ENCODE peak calls at places on chromosomes 4 and X, in five cellular contexts. C is stomach, G is NCI-H510A treated with DMSO at 0.1 percent for 48 hours, P is bronchial epithelial cell, V is NCI-H1436. E is an unnamed sample.

GRCh38 chr4:52718123-52718522 is 33.1 kb downstream of the ERVMER34-1 start:
- DNase-seq in P (peak; percentile 63), V (no peak), C (no peak), G (no peak), E (no peak)

GRCh38 chrX:130304587-130305368 is 34.9 kb upstream of the SLC25A14 start:
- DNase-seq in C (peak; percentile 35), V (no peak), P (no peak), G (no peak), E (no peak)

GRCh38 chr4:175504316-175504715 is 307.7 kb downstream of the GPM6A start:
- DNase-seq in V (no peak), C (no peak), P (no peak), G (no peak), E (no peak)

GRCh38 chr4:173684223-173684622 is 154.2 kb upstream of the HAND2 start:
- DNase-seq in C (no peak), G (no peak), P (no peak), V (no peak), E (no peak)

GRCh38 chrX:30748337-30748960 is 95.2 kb downstream of the GK start:
- DNase-seq in G (no peak), C (no peak), P (no peak), V (no peak), E (no peak)

GRCh38 chr4:8322794-8323704 is 53.5 kb downstream of the HTRA3 start:
- DNase-seq in G (no peak), P (no peak), C (peak; percentile 5), V (no peak), E (no peak)

GRCh38 chrX:3990569-3990968 is 277.1 kb upstream of the PRKX start:
- DNase-seq in C (no peak), G (no peak), P (no peak), V (no peak), E (no peak)

GRCh38 chr4:5747746-5748365 is 36.9 kb downstream of the EVC start:
- DNase-seq in C (no peak), V (no peak), G (no peak), P (peak; percentile 86), E (no peak)

GRCh38 chr4:170325599-170325998 is 235.8 kb upstream of the AADAT start:
- DNase-seq in G (no peak), C (no peak), P (no peak), V (no peak), E (no peak)

GRCh38 chrX:10379848-10380247 is 223.1 kb downstream of the CLCN4 start:
- DNase-seq in P (no peak), C (no peak), V (no peak), G (no peak), E (no peak)

GRCh38 chr4:82678046-82678445 is 116.3 kb upstream of the TMEM150C start:
- DNase-seq in P (peak; percentile 8), G (no peak), C (no peak), V (no peak), E (no peak)

GRCh38 chr4:1246111-1246881 is 2.6 kb downstream of the CTBP1 start:
- DNase-seq in P (no peak), C (no peak), V (no peak), G (no peak), E (no peak)

GRCh38 chr4:94856030-94856429 is 98.3 kb downstream of the BMPR1B start:
- DNase-seq in G (no peak), P (no peak), C (no peak), V (no peak), E (no peak)

GRCh38 chr4:182736207-182736606 is 181.0 kb downstream of the DCTD start:
- DNase-seq in C (no peak), G (no peak), V (peak; percentile 25), P (peak; percentile 88), E (no peak)

GRCh38 chrX:23304881-23305280 is 29.8 kb upstream of the PTCHD1 start:
- DNase-seq in G (no peak), V (no peak), C (no peak), P (no peak), E (no peak)

GRCh38 chr4:3010998-3011397 is 47.6 kb downstream of the GRK4 start:
- DNase-seq in G (no peak), P (peak; percentile 92), C (no peak), V (no peak), E (no peak)

GRCh38 chr4:28369504-28369903 is 1508.9 kb downstream of the STIM2 start:
- DNase-seq in C (no peak), V (no peak), P (peak; percentile 86), G (no peak), E (no peak)

GRCh38 chr4:170374770-170375169 is 285.0 kb upstream of the AADAT start:
- DNase-seq in P (peak; percentile 33), V (no peak), C (no peak), G (no peak), E (no peak)

GRCh38 chrX:66221856-66222255 is 57.8 kb downstream of the HEPH start:
- DNase-seq in P (no peak), C (no peak), V (no peak), G (no peak), E (no peak)

GRCh38 chrX:81316163-81316562 is 114.3 kb downstream of the SH3BGRL start:
- DNase-seq in V (no peak), G (no peak), C (no peak), P (peak; percentile 39), E (no peak)

GRCh38 chrX:47475476-47475875 is 7.5 kb downstream of the ZNF41 start:
- DNase-seq in P (no peak), V (no peak), C (no peak), G (no peak), E (no peak)

GRCh38 chr4:6956434-6957147 is 47.0 kb downstream of the TBC1D14 start:
- DNase-seq in V (no peak), G (no peak), C (peak; percentile 29), P (no peak), E (no peak)

GRCh38 chr4:159413252-159413941 is 310.5 kb downstream of the RAPGEF2 start:
- DNase-seq in G (no peak), C (no peak), V (no peak), P (peak; percentile 94), E (no peak)

GRCh38 chrX:79588233-79588632 is 221.1 kb upstream of the ITM2A start:
- DNase-seq in P (no peak), V (no peak), G (no peak), C (no peak), E (no peak)

GRCh38 chr4:53068755-53069154 is 206.6 kb downstream of the RASL11B start:
- DNase-seq in P (no peak), G (no peak), V (no peak), C (no peak), E (no peak)

GRCh38 chr4:10281996-10282395 is 165.4 kb upstream of the WDR1 start:
- DNase-seq in P (peak; percentile 75), V (no peak), G (no peak), C (no peak), E (no peak)

GRCh38 chr4:182916483-182917181 is 554 bp downstream of the DCTD start:
- DNase-seq in V (peak; percentile 7), G (no peak), P (peak; percentile 28), C (peak; percentile 65), E (no peak)

GRCh38 chr4:10734697-10735096 is 50.1 kb upstream of the CLNK start:
- DNase-seq in C (peak; percentile 27), V (no peak), G (peak; percentile 70), P (no peak), E (no peak)

GRCh38 chrX:252421-253291 is 28.5 kb upstream of the PLCXD1 start:
- DNase-seq in P (no peak), G (no peak), V (no peak), C (no peak), E (no peak)

GRCh38 chr4:77797239-77797638 is 21.9 kb downstream of the CNOT6L start:
- DNase-seq in G (no peak), V (no peak), P (peak; percentile 86), C (no peak), E (no peak)

GRCh38 chr4:75916091-75916661 is 13.9 kb upstream of the PPEF2 start:
- DNase-seq in G (peak; percentile 51), V (peak; percentile 31), P (peak; percentile 55), C (no peak), E (no peak)

GRCh38 chr4:151325320-151326246 is at the start of gene SH3D19:
- DNase-seq in P (peak; percentile 69), V (no peak), G (peak; percentile 62), C (peak; percentile 75), E (no peak)

GRCh38 chr4:67151376-67152343 is 393.6 kb downstream of the CENPC start:
- DNase-seq in V (no peak), P (no peak), G (no peak), C (no peak), E (no peak)